ENCODE peak calls at places on chromosome X, in seven cellular contexts. J is pancreas, S is lower lobe of right lung, V is BE2C, N is AG09309, D is fibroblast of lung, O is A549. Y is an unnamed sample.

GRCh38 chrX:4550018-4550417 is 836.6 kb upstream of the PRKX start:
- DNase-seq in J (no peak), S (no peak), V (no peak), N (no peak), D (no peak), O (peak), Y (no peak)

GRCh38 chrX:104564921-104565703 is 887 bp upstream of the IL1RAPL2 start:
- DNase-seq in J (no peak), S (no peak), V (no peak), N (no peak), D (no peak), O (no peak), Y (no peak)

GRCh38 chrX:81377329-81377728 is 175.4 kb downstream of the SH3BGRL start:
- DNase-seq in J (no peak), S (no peak), V (no peak), N (peak), D (peak), O (peak), Y (no peak)

GRCh38 chrX:132539611-132540010 is 50.8 kb upstream of the MBNL3 start:
- DNase-seq in J (no peak), S (no peak), V (no peak), N (no peak), D (no peak), O (no peak), Y (no peak)

GRCh38 chrX:12771445-12772069 is 19.7 kb upstream of the PRPS2 start:
- DNase-seq in J (peak), S (peak), V (peak), N (no peak), D (peak), O (peak), Y (no peak)

GRCh38 chrX:31132803-31133202 is 61.0 kb upstream of the FTHL17 start:
- DNase-seq in J (no peak), S (no peak), V (no peak), N (no peak), D (no peak), O (no peak), Y (no peak)

GRCh38 chrX:5113128-5113527 is 1115.5 kb downstream of the NLGN4X start:
- DNase-seq in J (no peak), S (no peak), V (no peak), N (no peak), D (no peak), O (peak), Y (no peak)

GRCh38 chrX:76279007-76279406 is 106.1 kb downstream of the PBDC1 start:
- DNase-seq in J (peak), S (no peak), V (peak), N (peak), D (peak), O (peak), Y (no peak)

GRCh38 chrX:81586091-81586490 is 384.2 kb downstream of the SH3BGRL start:
- DNase-seq in J (no peak), S (no peak), V (no peak), N (no peak), D (no peak), O (no peak), Y (no peak)

GRCh38 chrX:49041683-49042529 is 1.3 kb downstream of the TFE3 start:
- DNase-seq in J (no peak), S (no peak), V (no peak), N (peak), D (peak), O (peak), Y (no peak)

DNA sequence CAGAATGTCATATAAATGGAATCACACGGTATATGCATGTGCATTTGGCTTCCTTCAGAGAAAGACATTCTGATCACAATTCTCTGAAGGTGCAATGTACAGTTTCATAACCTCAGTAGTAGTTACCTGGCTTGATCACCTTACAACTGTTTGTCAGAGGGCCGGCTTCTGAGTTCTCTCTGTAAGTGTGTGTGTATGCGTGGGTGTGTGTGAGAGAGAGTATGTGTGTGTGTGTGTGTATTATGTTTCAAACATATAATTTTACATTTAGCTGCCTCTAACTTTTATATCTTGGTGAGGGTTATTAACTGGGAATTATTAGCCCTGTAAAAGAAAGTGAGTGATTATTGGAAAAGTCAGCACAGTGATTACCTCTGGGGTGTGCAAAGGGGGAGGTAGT is 8.0 kb upstream of the LOC101059915 start:
- DNase-seq in J (no peak), S (no peak), V (no peak), N (no peak), D (no peak), O (no peak), Y (no peak)
- TF ChIP-seq CTCF in J (no peak), S (no peak), V (no peak), N (no peak), D (no peak), O (no peak), Y (no peak)

GRCh38 chrX:143027262-143027661 is 1.5 kb downstream of the SPANXN4 start:
- DNase-seq in J (no peak), S (no peak), V (no peak), N (no peak), D (no peak), O (no peak), Y (no peak)
- H3K4me3 ChIP-seq in J (no peak), S (no peak), V (no peak), N (no peak), D (no peak), O (no peak), Y (no peak)

GRCh38 chrX:111823703-111824102 is 52.3 kb upstream of the TRPC5OS start:
- DNase-seq in J (no peak), S (no peak), V (no peak), N (no peak), D (no peak), O (no peak), Y (no peak)

GRCh38 chrX:111822191-111822590 is 53.8 kb upstream of the TRPC5OS start:
- DNase-seq in J (no peak), S (no peak), V (no peak), N (no peak), D (no peak), O (no peak), Y (no peak)

GRCh38 chrX:111823068-111823467 is 52.9 kb upstream of the TRPC5OS start:
- DNase-seq in J (no peak), S (no peak), V (peak), N (no peak), D (no peak), O (peak), Y (no peak)
- TF ChIP-seq CTCF in J (peak), S (no peak), V (peak), N (peak), D (no peak), O (no peak), Y (no peak)

GRCh38 chrX:154012336-154012991 is 7.2 kb downstream of the IRAK1 start:
- DNase-seq in J (peak), S (peak), V (no peak), N (no peak), D (no peak), O (no peak), Y (no peak)

GRCh38 chrX:154011376-154012335 is 8.0 kb downstream of the IRAK1 start:
- DNase-seq in J (no peak), S (no peak), V (no peak), N (no peak), D (no peak), O (no peak), Y (no peak)

GRCh38 chrX:154010330-154011087 is 9.2 kb downstream of the IRAK1 start:
- DNase-seq in J (peak), S (peak), V (no peak), N (no peak), D (no peak), O (peak), Y (no peak)

GRCh38 chrX:154006965-154007364 is 12.7 kb downstream of the IRAK1 start:
- DNase-seq in J (no peak), S (no peak), V (no peak), N (no peak), D (no peak), O (no peak), Y (no peak)

DNA sequence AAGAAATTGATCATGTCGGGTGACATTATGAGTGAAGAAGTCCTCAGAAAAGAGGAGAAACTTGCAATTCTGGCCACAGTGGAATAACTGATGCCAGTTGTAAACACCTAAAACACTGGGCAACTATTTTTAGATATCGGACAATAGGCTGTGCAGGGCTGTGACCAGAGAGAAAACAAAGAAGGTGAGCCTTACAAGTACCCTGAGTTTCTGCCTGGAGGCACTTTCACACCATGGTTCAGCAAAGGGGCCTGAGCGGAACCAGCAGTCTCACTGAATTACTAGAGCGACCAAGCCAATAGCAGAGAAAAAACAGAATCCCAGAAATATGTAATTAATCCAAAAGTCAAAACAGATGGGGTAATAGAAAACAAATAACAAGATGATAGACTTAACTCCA is 11.2 kb downstream of the IRAK1 start:
- DNase-seq in J (no peak), S (no peak), V (no peak), N (no peak), D (no peak), O (no peak), Y (no peak)
- H3K4me3 ChIP-seq in J (no peak), S (no peak), V (no peak), N (no peak), D (no peak), O (no peak), Y (no peak)

Y was measured in BJ.